ENCODE peak calls at places on chromosomes 16 and 17, in ten cellular contexts. L is GOT3; B is stomach; U is stimulated activated CD4-positive, alpha-beta T cell treated with anti-CD3 and anti-CD28 coated beads, Interleukin-1b, Interleukin-23, amount 100 ng/mL, for 1 hour; H is GF-D8; E is PC-3; G is iPS-NIHi11; O is astrocyte of the spinal cord; T is Daoy; I is EH. N is an unnamed sample.

GRCh38 chr17:80640379-80641071 is 95.9 kb downstream of the RPTOR start:
- DNase-seq in H (no peak), I (no peak), B (no peak), O (no peak), T (no peak), L (no peak), U (no peak), G (no peak), E (no peak), N (no peak)

GRCh38 chr17:69192754-69193153 is 35.9 kb downstream of the ABCA10 start:
- DNase-seq in E (no peak), B (no peak), U (no peak), O (no peak), H (no peak), L (no peak), T (no peak), G (peak), I (no peak), N (no peak)

GRCh38 chr16:23026777-23027362 is 122.4 kb downstream of the USP31 start:
- DNase-seq in U (no peak), H (no peak), T (peak), O (peak), L (no peak), B (no peak), G (peak), E (peak), I (peak), N (peak)

GRCh38 chr17:35291802-35292201 is 48.9 kb downstream of the SLFN5 start:
- DNase-seq in G (no peak), T (no peak), U (no peak), O (peak), E (peak), L (no peak), I (peak), B (no peak), H (no peak), N (peak)

GRCh38 chr17:1473841-1474240 is 17.8 kb upstream of the CRK start:
- DNase-seq in E (no peak), L (no peak), H (no peak), O (no peak), U (no peak), I (no peak), G (no peak), T (no peak), B (no peak), N (no peak)

GRCh38 chr16:84459517-84459894 is 45.0 kb downstream of the MEAK7 start:
- DNase-seq in O (no peak), B (no peak), E (no peak), H (no peak), T (no peak), U (no peak), G (no peak), L (no peak), I (no peak), N (no peak)

GRCh38 chr17:57541472-57542394 is 203.4 kb downstream of the CCDC182 start:
- DNase-seq in O (peak), E (no peak), G (no peak), H (no peak), U (no peak), T (peak), L (no peak), B (no peak), I (peak), N (peak)

GRCh38 chr17:64256913-64257807 is 5.9 kb downstream of the TEX2 start:
- DNase-seq in U (no peak), T (no peak), O (no peak), H (no peak), B (no peak), E (no peak), I (no peak), L (no peak), G (no peak), N (no peak)

GRCh38 chr17:1820518-1821252 is 9.0 kb downstream of the SMYD4 start:
- DNase-seq in I (no peak), O (peak), L (no peak), B (no peak), E (no peak), H (no peak), G (no peak), T (no peak), U (no peak), N (no peak)

GRCh38 chr16:12231666-12232065 is 255.1 kb downstream of the SNX29 start:
- DNase-seq in I (peak), E (peak), T (peak), O (peak), H (no peak), G (no peak), L (no peak), B (no peak), U (no peak), N (peak)